ENCODE peak calls at places on chromosome 16, in four cellular contexts. B is hepatic stellate cell; D is iPS DF 19.7; S is activated naive CD4-positive, alpha-beta T cell treated with anti-CD3 and anti-CD28 coated beads, Interleukin-2, amount 10 ng/mL, durations not matched to agents 7 days and 5 days. Q is an unnamed sample.
A peak's percentile ranks its signal among the peaks of the same experiment; 100 is the strongest.

GRCh38 chr16:86619263-86619935 is 41.0 kb downstream of the FOXL1 start:
- DNase-seq in B (peak; percentile 29), D (no peak), S (no peak), Q (no peak)

GRCh38 chr16:70646260-70647241 is at the start of gene IL34:
- DNase-seq in B (no peak), D (no peak), S (no peak), Q (no peak)

GRCh38 chr16:55294947-55295346 is 29.1 kb upstream of the IRX6 start:
- DNase-seq in B (no peak), D (no peak), S (no peak), Q (no peak)

GRCh38 chr16:27301236-27301861 is 12.4 kb upstream of the IL4R start:
- DNase-seq in B (no peak), D (no peak), S (no peak), Q (no peak)

GRCh38 chr16:86088287-86088686 is 189.3 kb downstream of the IRF8 start:
- DNase-seq in B (no peak), D (no peak), S (no peak), Q (no peak)

GRCh38 chr16:66334856-66335255 is 31.6 kb upstream of the CDH5 start:
- DNase-seq in B (no peak), D (no peak), S (no peak), Q (no peak)

GRCh38 chr16:4694664-4695451 is 1.5 kb downstream of the NUDT16L1 start:
- DNase-seq in B (peak; percentile 54), D (no peak), S (peak; percentile 21), Q (no peak)

GRCh38 chr16:90050969-90051368 is 26.2 kb downstream of the PRDM7 start:
- DNase-seq in B (no peak), D (no peak), S (no peak), Q (no peak)

GRCh38 chr16:67708368-67708771 is 10.7 kb downstream of the GFOD2 start:
- DNase-seq in B (no peak), D (no peak), S (no peak), Q (no peak)

GRCh38 chr16:87318158-87318644 is 1.0 kb upstream of the C16orf95 start:
- DNase-seq in B (no peak), D (no peak), S (no peak), Q (no peak)

GRCh38 chr16:28231763-28232162 is 20.0 kb upstream of the XPO6 start:
- DNase-seq in B (no peak), D (no peak), S (no peak), Q (no peak)

GRCh38 chr16:82684246-82684645 is 57.5 kb downstream of the CDH13 start:
- DNase-seq in B (no peak), D (no peak), S (no peak), Q (no peak)

GRCh38 chr16:2043980-2044451 is 3.6 kb downstream of the NTHL1 start:
- DNase-seq in B (no peak), D (no peak), S (no peak), Q (no peak)

GRCh38 chr16:30472328-30472942 is at the start of gene ITGAL:
- DNase-seq in B (no peak), D (no peak), S (peak; percentile 91), Q (no peak)

GRCh38 chr16:20944861-20945390 is 44.4 kb downstream of the LYRM1 start:
- DNase-seq in B (no peak), D (no peak), S (peak; percentile 69), Q (no peak)

GRCh38 chr16:23694707-23695373 is 16.2 kb downstream of the PLK1 start:
- DNase-seq in B (peak; percentile 40), D (peak; percentile 88), S (no peak), Q (peak; percentile 70)

GRCh38 chr16:70644763-70645597 is 1.4 kb upstream of the IL34 start:
- DNase-seq in B (no peak), D (no peak), S (no peak), Q (no peak)

GRCh38 chr16:87093804-87094203 is 223.4 kb downstream of the C16orf95 start:
- DNase-seq in B (no peak), D (no peak), S (no peak), Q (no peak)

GRCh38 chr16:11780988-11781680 is 15.9 kb downstream of the ZC3H7A start:
- DNase-seq in B (no peak), D (no peak), S (no peak), Q (no peak)

GRCh38 chr16:75261590-75262078 is 10.2 kb upstream of the BCAR1 start:
- DNase-seq in B (no peak), D (no peak), S (no peak), Q (no peak)

GRCh38 chr16:77233799-77234502 is 34.7 kb downstream of the SYCE1L start:
- DNase-seq in B (no peak), D (no peak), S (no peak), Q (no peak)

GRCh38 chr16:1899641-1900451 is 18.4 kb downstream of the HS3ST6 start:
- DNase-seq in B (no peak), D (no peak), S (no peak), Q (no peak)

Q was measured in iPS DF 6.9.